ENCODE peak calls at places on chromosomes 5 and 9, in four cellular contexts. H is OCI-LY7, C is GM12865, E is cardiac muscle cell. W is an unnamed sample.

GRCh38 chr9:135478858-135479468 is 619 bp upstream of the PPP1R26 start:
- DNase-seq in E (peak), C (no peak), H (no peak), W (no peak)

GRCh38 chr5:78127875-78128274 is 166.6 kb downstream of the AP3B1 start:
- DNase-seq in E (no peak), C (no peak), H (peak), W (no peak)

GRCh38 chr5:66356011-66356565 is 212.0 kb downstream of the SREK1 start:
- DNase-seq in C (no peak), H (no peak), E (peak), W (no peak)

GRCh38 chr9:2116073-2116472 is 100.9 kb downstream of the SMARCA2 start:
- DNase-seq in C (peak), E (peak), H (peak), W (no peak)

GRCh38 chr5:133409210-133409674 is 203.1 kb downstream of the FSTL4 start:
- DNase-seq in H (no peak), C (no peak), E (no peak), W (no peak)

GRCh38 chr5:58021476-58021875 is 438.4 kb downstream of the PLK2 start:
- DNase-seq in E (no peak), C (no peak), H (no peak), W (no peak)

GRCh38 chr9:22044583-22044982 is 35.5 kb upstream of the CDKN2B start:
- DNase-seq in H (no peak), C (no peak), E (peak), W (peak)

GRCh38 chr5:174735498-174736350 is 11.3 kb downstream of the MSX2 start:
- DNase-seq in E (peak), C (no peak), H (no peak), W (no peak)

GRCh38 chr9:38048319-38048969 is 20.6 kb downstream of the SHB start:
- DNase-seq in E (peak), C (no peak), H (no peak), W (no peak)

GRCh38 chr5:149358294-149358651 is 427 bp downstream of the PCYOX1L start:
- DNase-seq in E (peak), H (peak), C (peak), W (no peak)

GRCh38 chr5:178259623-178260536 is 27.3 kb upstream of the PHYKPL start:
- DNase-seq in E (no peak), C (no peak), H (no peak), W (no peak)

GRCh38 chr9:109604788-109605187 is 106.7 kb upstream of the PTPN3 start:
- DNase-seq in H (no peak), E (peak), C (no peak), W (peak)

GRCh38 chr5:97097348-97098220 is 44.8 kb downstream of the LIX1 start:
- DNase-seq in H (peak), E (no peak), C (no peak), W (no peak)

GRCh38 chr5:116734717-116735072 is 160.1 kb upstream of the SEMA6A start:
- DNase-seq in C (no peak), H (no peak), E (peak), W (peak)

GRCh38 chr5:136212252-136212721 is 19.3 kb upstream of the SMIM32 start:
- DNase-seq in E (peak), C (peak), H (peak), W (no peak)

GRCh38 chr9:133274236-133275104 is 531 bp downstream of the ABO start:
- DNase-seq in C (no peak), E (no peak), H (no peak), W (no peak)

GRCh38 chr9:110583237-110583636 is 3.7 kb upstream of the SVEP1 start:
- DNase-seq in C (no peak), H (no peak), E (peak), W (no peak)

GRCh38 chr5:172855597-172856292 is 21.7 kb downstream of the ERGIC1 start:
- DNase-seq in H (no peak), C (no peak), E (no peak), W (no peak)

GRCh38 chr9:126411225-126411947 is 84.8 kb downstream of the MVB12B start:
- DNase-seq in H (peak), E (no peak), C (peak), W (peak)

GRCh38 chr5:66306105-66306843 is 162.2 kb downstream of the SREK1 start:
- DNase-seq in H (peak), E (peak), C (peak), W (peak)

GRCh38 chr9:18676501-18676900 is 202.5 kb downstream of the ADAMTSL1 start:
- DNase-seq in H (no peak), E (no peak), C (no peak), W (no peak)

GRCh38 chr9:111759762-111760639 is 34.7 kb downstream of the SHOC1 start:
- DNase-seq in E (peak), H (peak), C (peak), W (peak)

GRCh38 chr9:94796687-94797086 is 70.2 kb downstream of the AOPEP start:
- DNase-seq in E (no peak), H (no peak), C (no peak), W (no peak)

GRCh38 chr5:4553130-4553529 is 587.0 kb upstream of the ADAMTS16 start:
- DNase-seq in C (no peak), E (no peak), H (no peak), W (no peak)

GRCh38 chr9:20693068-20693467 is 9.0 kb downstream of the FOCAD start:
- DNase-seq in C (no peak), E (peak), H (no peak), W (no peak)

GRCh38 chr5:66718374-66718977 is 122.3 kb downstream of the MAST4 start:
- DNase-seq in C (no peak), E (no peak), H (no peak), W (no peak)

GRCh38 chr5:82396871-82397514 is 118.8 kb upstream of the RPS23 start:
- DNase-seq in C (no peak), E (peak), H (no peak), W (peak)

GRCh38 chr9:120944434-120945125 is 18.0 kb upstream of the TRAF1 start:
- DNase-seq in E (no peak), H (peak), C (peak), W (no peak)

GRCh38 chr9:76181020-76181641 is 213.1 kb downstream of the RFK start:
- DNase-seq in H (no peak), C (peak), E (peak), W (peak)

GRCh38 chr5:80251636-80252035 is 4.2 kb downstream of the SERINC5 start:
- DNase-seq in E (peak), H (no peak), C (no peak), W (no peak)

GRCh38 chr5:169956756-169957155 is 23.5 kb downstream of the INSYN2B start:
- DNase-seq in E (peak), C (no peak), H (no peak), W (no peak)

GRCh38 chr9:81244631-81245030 is 444.7 kb downstream of the TLE1 start:
- DNase-seq in H (no peak), E (peak), C (no peak), W (no peak)

GRCh38 chr9:113622600-113623400 is 159.3 kb downstream of the RGS3 start:
- DNase-seq in E (peak), H (peak), C (peak), W (peak)

GRCh38 chr5:65766159-65766558 is 44.2 kb downstream of the NLN start:
- DNase-seq in C (no peak), E (no peak), H (no peak), W (no peak)

GRCh38 chr9:89718635-89719034 is 113.8 kb downstream of the GADD45G start:
- DNase-seq in C (no peak), E (no peak), H (no peak), W (no peak)

GRCh38 chr5:173291722-173292658 is 36.2 kb downstream of the STC2 start:
- DNase-seq in C (peak), H (no peak), E (peak), W (no peak)

GRCh38 chr5:84688566-84688965 is 303.9 kb upstream of the EDIL3 start:
- DNase-seq in E (peak), H (no peak), C (no peak), W (peak)

GRCh38 chr5:33166522-33166921 is 274.2 kb upstream of the TARS1 start:
- DNase-seq in H (peak), C (peak), E (no peak), W (no peak)

DNA sequence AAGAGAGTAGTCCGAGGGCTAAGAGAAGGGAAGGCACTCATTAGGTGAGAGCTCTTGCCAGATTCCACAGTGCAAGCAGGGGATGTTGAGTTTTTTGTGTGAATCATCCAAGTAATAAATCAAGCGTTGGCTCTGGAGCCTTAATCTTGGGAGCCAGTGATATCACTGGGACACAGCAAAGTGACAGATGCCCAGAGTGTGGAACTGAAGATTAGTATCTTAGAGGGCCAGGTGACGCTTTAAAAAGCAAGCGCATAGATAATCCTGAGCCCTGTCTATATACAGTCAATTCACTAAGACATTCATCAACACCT is 60.2 kb downstream of the FOXD1 start:
- DNase-seq in C (no peak), E (no peak), H (no peak), W (no peak)
- H3K4me3 ChIP-seq in C (no peak), E (no peak), H (no peak), W (no peak)

GRCh38 chr9:36793277-36793676 is 220.6 kb downstream of the MELK start:
- DNase-seq in H (peak), C (peak), E (no peak), W (no peak)
- TF ChIP-seq CTCF in H (peak), C (peak), E (peak), W (peak)

GRCh38 chr9:93137362-93137761 is 3.3 kb upstream of the NINJ1 start:
- DNase-seq in C (no peak), H (no peak), E (no peak), W (no peak)

GRCh38 chr9:93134740-93135444 is 841 bp upstream of the NINJ1 start:
- DNase-seq in C (no peak), E (no peak), H (no peak), W (no peak)

GRCh38 chr9:93134018-93134739 is at the start of gene NINJ1:
- DNase-seq in H (peak), C (peak), E (peak), W (no peak)

GRCh38 chr9:93136693-93137092 is 2.6 kb upstream of the NINJ1 start:
- DNase-seq in C (no peak), E (no peak), H (no peak), W (no peak)

GRCh38 chr9:93136011-93136440 is 2.0 kb upstream of the NINJ1 start:
- DNase-seq in C (no peak), E (peak), H (no peak), W (no peak)
- H3K4me3 ChIP-seq in C (no peak), E (no peak), H (no peak), W (no peak)

DNA sequence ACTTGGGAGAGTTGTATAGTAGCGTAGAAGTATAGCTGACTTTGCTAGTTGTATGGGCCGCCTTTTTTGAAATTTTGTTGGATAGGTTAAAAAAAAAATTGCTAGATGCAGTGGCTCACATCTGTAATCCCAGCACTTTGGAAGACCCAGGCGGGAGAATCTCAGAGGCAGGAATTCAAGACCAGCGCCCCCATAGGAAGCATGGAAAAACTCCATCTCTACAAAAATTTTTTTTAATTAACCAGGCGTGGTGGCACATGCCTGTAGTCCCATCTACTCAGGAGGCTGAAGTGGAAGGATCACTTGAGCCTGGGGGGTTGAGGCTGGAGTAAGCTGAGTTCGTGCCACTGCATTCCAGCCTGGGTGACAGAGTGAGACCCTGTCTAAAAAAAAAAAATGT is 59.2 kb downstream of the SMC5 start:
- DNase-seq in E (no peak), C (no peak), H (no peak), W (no peak)
- TF ChIP-seq CTCF in E (no peak), C (no peak), H (no peak), W (no peak)

GRCh38 chr5:72817076-72817476 is 615 bp downstream of the TNPO1 start:
- DNase-seq in E (peak), C (peak), H (peak), W (no peak)

GRCh38 chr5:72814864-72815263 is 1.6 kb upstream of the TNPO1 start:
- DNase-seq in E (no peak), H (no peak), C (no peak), W (no peak)

GRCh38 chr5:72817639-72818266 is 1.3 kb downstream of the TNPO1 start:
- DNase-seq in C (no peak), E (peak), H (peak), W (no peak)

GRCh38 chr5:72815580-72816296 is 723 bp upstream of the TNPO1 start:
- DNase-seq in E (no peak), C (no peak), H (no peak), W (no peak)

GRCh38 chr5:72816297-72817075 is at the start of gene TNPO1:
- DNase-seq in C (peak), H (peak), E (peak), W (peak)
- H3K4me3 ChIP-seq in C (peak), H (peak), E (peak), W (peak)

DNA sequence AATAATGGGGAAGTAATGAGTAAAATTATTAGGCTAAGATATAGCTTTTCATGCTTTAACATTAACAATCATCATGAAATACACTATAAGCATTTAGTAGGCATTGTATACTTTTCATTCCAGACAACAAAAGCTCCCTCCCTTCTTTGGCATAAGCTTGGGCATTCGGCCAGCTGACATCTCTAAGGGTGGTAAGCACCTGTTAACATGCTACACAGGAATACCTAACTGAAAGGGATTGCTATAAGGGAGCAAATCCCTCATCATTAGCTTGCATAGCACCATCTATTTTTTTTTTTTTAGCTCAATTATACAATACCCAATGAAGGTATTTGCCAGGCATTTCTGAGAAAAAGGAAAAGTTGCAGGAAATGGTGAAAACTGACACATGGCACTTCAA is 16.6 kb downstream of the STRBP start:
- DNase-seq in C (no peak), H (no peak), E (no peak), W (no peak)
- TF ChIP-seq CTCF in C (no peak), H (no peak), E (no peak), W (no peak)

W was measured in astrocyte of the cerebellum.